ENCODE peak calls at places on chromosome 2, in five cellular contexts. Y is NCI-H2081 treated with DMSO at 0.1 percent for 48 hours, D is COLO829, Q is mesendoderm, B is activated T-cell treated with anti-CD3 and anti-CD28 coated beads for 48 hours. A is an unnamed sample.

GRCh38 chr2:24304098-24304497 is 56.2 kb downstream of the ITSN2 start:
- DNase-seq in Q (no peak), Y (no peak), B (no peak), D (no peak), A (peak)

GRCh38 chr2:70527447-70528080 is 26.1 kb downstream of the TGFA start:
- DNase-seq in D (no peak), B (no peak), Q (no peak), Y (no peak), A (no peak)

GRCh38 chr2:226130192-226130591 is 669.4 kb downstream of the IRS1 start:
- DNase-seq in Y (no peak), D (no peak), B (no peak), Q (peak), A (peak)

GRCh38 chr2:144322379-144322778 is 197.5 kb downstream of the ZEB2 start:
- DNase-seq in Y (no peak), D (no peak), Q (no peak), B (no peak), A (no peak)

GRCh38 chr2:181376442-181376841 is 80.7 kb upstream of the ITGA4 start:
- DNase-seq in D (no peak), B (no peak), Y (no peak), Q (no peak), A (no peak)

GRCh38 chr2:207276248-207276647 is 110.5 kb upstream of the KLF7 start:
- DNase-seq in D (no peak), B (no peak), Y (no peak), Q (no peak), A (no peak)

GRCh38 chr2:17373736-17374135 is 144.5 kb downstream of the RAD51AP2 start:
- DNase-seq in B (no peak), Y (no peak), D (no peak), Q (no peak), A (no peak)

GRCh38 chr2:58427572-58428285 is 186.6 kb upstream of the FANCL start:
- DNase-seq in B (no peak), Y (no peak), D (no peak), Q (peak), A (peak)

GRCh38 chr2:69242651-69243051 is 144.4 kb downstream of the GFPT1 start:
- DNase-seq in B (no peak), Q (no peak), Y (no peak), D (no peak), A (no peak)

GRCh38 chr2:233061591-233062446 is 1.7 kb downstream of the INPP5D start:
- DNase-seq in Y (no peak), D (no peak), Q (peak), B (no peak), A (peak)

GRCh38 chr2:176642074-176642473 is 372.8 kb downstream of the MTX2 start:
- DNase-seq in Q (no peak), D (no peak), Y (no peak), B (no peak), A (no peak)

A was measured in GM23338.